ENCODE peak calls at places on chromosomes 3 and 15, in six cellular contexts. B, Q, K, Z, J and M are unnamed samples.

GRCh38 chr3:11593318-11594034 is 50.2 kb downstream of the VGLL4 start:
- DNase-seq in Q (no peak), Z (no peak), J (no peak), B (no peak), K (no peak), M (no peak)

GRCh38 chr3:159634414-159634813 is 354.2 kb upstream of the IL12A start:
- DNase-seq in Z (no peak), B (no peak), Q (no peak), J (no peak), K (no peak), M (no peak)

GRCh38 chr3:106263556-106263955 is 394.7 kb upstream of the CBLB start:
- DNase-seq in J (no peak), Z (no peak), K (no peak), B (no peak), Q (no peak), M (no peak)

GRCh38 chr3:21170964-21171363 is 580.0 kb downstream of the ZNF385D start:
- DNase-seq in Q (no peak), K (no peak), J (no peak), Z (no peak), B (no peak), M (no peak)

GRCh38 chr3:184168363-184169120 is 6.1 kb upstream of the AP2M1 start:
- DNase-seq in J (no peak), B (no peak), Z (no peak), Q (no peak), K (no peak), M (no peak)

GRCh38 chr3:150970665-150971327 is 1.7 kb downstream of the CLRN1 start:
- DNase-seq in Q (no peak), K (no peak), B (no peak), Z (no peak), J (no peak), M (no peak)

GRCh38 chr15:67406257-67406861 is 114.6 kb upstream of the C15orf61 start:
- DNase-seq in J (no peak), B (no peak), K (no peak), Q (no peak), Z (no peak), M (no peak)

GRCh38 chr3:171949559-171949958 is 89.8 kb upstream of the FNDC3B start:
- DNase-seq in Z (no peak), J (no peak), B (no peak), K (no peak), Q (no peak), M (no peak)

GRCh38 chr15:69713726-69714559 is 261.3 kb downstream of the RPLP1 start:
- DNase-seq in J (no peak), Z (no peak), Q (no peak), B (peak; percentile 42), K (no peak), M (peak; percentile 13)

GRCh38 chr3:57737840-57738239 is 18.3 kb upstream of the SLMAP start:
- DNase-seq in J (no peak), B (no peak), Z (no peak), Q (no peak), K (no peak), M (no peak)

GRCh38 chr3:179464296-179465092 is 13.2 kb upstream of the GNB4 start:
- DNase-seq in Q (no peak), K (peak; percentile 46), B (no peak), J (no peak), Z (no peak), M (no peak)

GRCh38 chr3:101325393-101326134 is 5.2 kb upstream of the IMPG2 start:
- DNase-seq in J (no peak), B (no peak), Q (no peak), Z (no peak), K (no peak), M (no peak)

GRCh38 chr15:60017538-60018199 is 13.6 kb downstream of the FOXB1 start:
- DNase-seq in Q (no peak), K (no peak), J (no peak), Z (no peak), B (no peak), M (no peak)

GRCh38 chr3:126618021-126618420 is 36.9 kb downstream of the TXNRD3 start:
- DNase-seq in Z (no peak), J (no peak), Q (no peak), B (no peak), K (no peak), M (no peak)

GRCh38 chr15:67068724-67069400 is 3.5 kb downstream of the SMAD3 start:
- DNase-seq in Z (no peak), J (no peak), Q (no peak), K (no peak), B (no peak), M (peak; percentile 40)

GRCh38 chr3:159724627-159725026 is 264.0 kb upstream of the IL12A start:
- DNase-seq in K (no peak), B (no peak), Z (no peak), J (no peak), Q (no peak), M (no peak)

GRCh38 chr3:11995061-11995460 is 9.1 kb upstream of the SYN2 start:
- DNase-seq in Q (no peak), J (no peak), B (no peak), Z (no peak), K (no peak), M (no peak)

GRCh38 chr15:88841201-88841600 is 38.0 kb downstream of the ACAN start:
- DNase-seq in K (no peak), Q (no peak), Z (no peak), J (no peak), B (no peak), M (no peak)

GRCh38 chr3:100226712-100227429 is 33.9 kb upstream of the TBC1D23 start:
- DNase-seq in B (no peak), Z (no peak), K (no peak), Q (no peak), J (no peak), M (no peak)

GRCh38 chr15:85048430-85048829 is 66.8 kb downstream of the PDE8A start:
- DNase-seq in K (no peak), J (no peak), Z (no peak), Q (no peak), B (no peak), M (no peak)

GRCh38 chr15:55694652-55695150 is 48.3 kb downstream of the PRTG start:
- DNase-seq in Q (no peak), J (no peak), B (no peak), K (no peak), Z (no peak), M (no peak)

GRCh38 chr3:160852856-160853255 is 96.8 kb downstream of the PPM1L start:
- DNase-seq in J (no peak), Z (no peak), B (no peak), Q (no peak), K (no peak), M (no peak)

GRCh38 chr3:42256135-42256819 is 9.7 kb downstream of the CCK start:
- DNase-seq in B (no peak), Z (no peak), J (no peak), Q (no peak), K (no peak), M (no peak)

GRCh38 chr3:48151807-48152427 is 36.3 kb downstream of the CDC25A start:
- DNase-seq in B (no peak), Z (no peak), J (no peak), Q (no peak), K (peak; percentile 30), M (no peak)

GRCh38 chr3:48155122-48155521 is 33.1 kb downstream of the CDC25A start:
- DNase-seq in B (no peak), K (no peak), Q (no peak), Z (no peak), J (no peak), M (no peak)

DNA sequence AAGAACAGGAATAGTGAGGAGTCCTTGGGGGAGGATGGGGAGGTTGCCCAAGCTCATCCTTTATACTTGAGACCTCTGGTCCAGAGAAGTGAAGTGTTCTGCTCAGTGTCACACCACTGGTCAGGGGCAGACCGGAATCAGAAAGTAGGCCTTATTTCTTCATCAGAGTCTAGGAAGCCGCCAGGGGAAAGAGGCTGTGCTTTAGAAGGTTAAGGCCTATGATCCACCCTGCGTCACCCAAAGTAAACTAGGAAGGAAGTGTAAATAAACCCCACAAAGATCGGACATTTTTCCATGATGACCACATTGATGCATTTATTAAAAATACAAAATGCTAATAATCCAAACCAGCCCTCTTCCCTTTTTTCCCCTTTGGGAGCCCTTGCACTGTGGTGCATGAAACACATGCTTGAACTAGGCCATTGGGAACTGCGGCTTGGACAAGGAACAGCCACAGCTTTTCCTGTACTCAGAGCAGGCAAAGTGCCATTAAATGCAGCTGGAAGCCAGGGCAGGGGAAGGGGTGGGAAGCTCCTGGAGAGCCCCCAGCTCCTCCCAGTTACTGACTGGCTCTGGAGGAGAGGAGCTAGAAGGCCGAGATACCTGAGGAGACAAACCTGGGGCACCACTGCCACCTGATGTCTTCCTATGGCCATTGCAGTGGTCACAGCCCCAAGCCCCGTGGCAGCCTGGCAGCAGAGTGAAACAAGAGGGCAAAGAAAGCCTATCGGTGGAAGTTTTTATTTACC is 37.0 kb downstream of the CDC25A start:
- DNase-seq in Z (peak; percentile 81), J (peak; percentile 26), K (peak; percentile 77), B (peak; percentile 80), Q (peak; percentile 85), M (peak; percentile 67)
- H3K27ac ChIP-seq in Z (peak overlapping the region; percentile 69), J (peak overlapping the region; percentile 74), K (peak overlapping the region; percentile 39), B (peak overlapping the region; percentile 40), Q (peak overlapping the region; percentile 44), M (no peak overlapping the region)

DNA sequence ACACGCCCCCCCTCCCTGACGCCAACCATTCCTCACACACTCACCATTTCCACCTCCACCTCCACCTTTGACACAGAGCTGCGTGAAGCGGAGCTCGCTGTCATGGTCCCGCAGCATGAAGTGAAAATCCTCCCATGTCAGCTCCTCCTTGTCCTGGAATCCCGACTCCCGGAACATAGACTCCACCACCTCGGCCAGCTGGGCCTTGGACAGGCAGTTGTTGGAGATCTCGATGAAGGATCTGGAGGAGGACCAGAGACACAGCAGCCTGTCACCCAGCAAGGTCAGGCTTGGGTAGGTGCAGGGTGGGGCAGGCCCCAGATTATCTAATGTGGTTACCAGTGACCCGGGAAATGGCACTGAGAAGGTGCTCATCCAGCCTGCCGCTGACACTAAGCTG is 12.2 kb downstream of the DUOX2 start:
- DNase-seq in B (no peak), Z (no peak), Q (no peak), J (no peak), K (no peak), M (no peak)
- H3K4me3 ChIP-seq in B (no peak overlapping the region), Z (no peak overlapping the region), Q (no peak overlapping the region), J (no peak overlapping the region), K (no peak overlapping the region), M (no peak overlapping the region)

GRCh38 chr3:10173926-10174435 is 9.3 kb downstream of the IRAK2 start:
- DNase-seq in Q (peak; percentile 96), B (peak; percentile 45), K (peak; percentile 70), J (peak; percentile 96), Z (peak; percentile 41), M (no peak)

GRCh38 chr3:10173095-10173925 is 8.6 kb downstream of the IRAK2 start:
- DNase-seq in B (no peak), Z (no peak), J (no peak), Q (no peak), K (no peak), M (no peak)

GRCh38 chr3:10180738-10181295 is 16.1 kb downstream of the IRAK2 start:
- DNase-seq in Q (no peak), J (no peak), K (no peak), Z (no peak), B (no peak), M (no peak)

GRCh38 chr3:10178892-10179291 is 14.2 kb downstream of the IRAK2 start:
- DNase-seq in K (no peak), Z (no peak), B (no peak), Q (no peak), J (no peak), M (no peak)

GRCh38 chr3:10177737-10178136 is 13.0 kb downstream of the IRAK2 start:
- DNase-seq in Q (no peak), B (no peak), K (no peak), J (no peak), Z (no peak), M (no peak)
- H3K4me1 ChIP-seq in Q (peaks cover 5% of the 10 kb centered on the region), B (no peaks in the 10 kb centered on the region), K (peaks cover 16% of the 10 kb centered on the region), J (peaks cover 17% of the 10 kb centered on the region), Z (peaks cover 18% of the 10 kb centered on the region), M (no peaks in the 10 kb centered on the region)

GRCh38 chr3:30604091-30604490 is 2.3 kb upstream of the TGFBR2 start:
- DNase-seq in J (no peak), B (no peak), Q (no peak), K (no peak), Z (no peak), M (no peak)
- H3K27ac ChIP-seq in J (no peak overlapping the region), B (peak overlapping the region; percentile 96), Q (peak overlapping the region; percentile 55), K (peak overlapping the region; percentile 100), Z (peak overlapping the region; percentile 100), M (peak overlapping the region; percentile 49)